ENCODE peak calls at places on chromosome 16, in five cellular contexts. One of them, this sample, is unnamed.

GRCh38 chr16:73170587-73170986 is 122.7 kb upstream of the ZFHX3 start:
- DNase-seq in Peyer's patch: no peak
- DNase-seq in body of pancreas: peak; percentile 17
- DNase-seq in IMR-90: no peak
- DNase-seq in H54: no peak
- DNase-seq in this sample: no peak

GRCh38 chr16:56615353-56615752 is 7.0 kb downstream of the MT2A start:
- DNase-seq in IMR-90: peak; percentile 48
- DNase-seq in body of pancreas: no peak
- DNase-seq in Peyer's patch: no peak
- DNase-seq in H54: no peak
- DNase-seq in this sample: no peak

GRCh38 chr16:17229131-17229530 is 241.6 kb downstream of the XYLT1 start:
- DNase-seq in body of pancreas: no peak
- DNase-seq in H54: no peak
- DNase-seq in IMR-90: no peak
- DNase-seq in Peyer's patch: no peak
- DNase-seq in this sample: no peak

GRCh38 chr16:47553853-47554564 is 92.9 kb downstream of the PHKB start:
- DNase-seq in IMR-90: no peak
- DNase-seq in body of pancreas: no peak
- DNase-seq in H54: no peak
- DNase-seq in Peyer's patch: no peak
- DNase-seq in this sample: no peak

GRCh38 chr16:27204232-27204915 is 1.0 kb downstream of the KDM8 start:
- DNase-seq in H54: no peak
- DNase-seq in Peyer's patch: no peak
- DNase-seq in body of pancreas: no peak
- DNase-seq in IMR-90: no peak
- DNase-seq in this sample: no peak

GRCh38 chr16:57514891-57515600 is 21.3 kb downstream of the CCDC102A start:
- DNase-seq in body of pancreas: no peak
- DNase-seq in IMR-90: no peak
- DNase-seq in H54: no peak
- DNase-seq in Peyer's patch: no peak
- DNase-seq in this sample: no peak

GRCh38 chr16:88308441-88309173 is 74.2 kb upstream of the ZNF469 start:
- DNase-seq in body of pancreas: no peak
- DNase-seq in IMR-90: no peak
- DNase-seq in H54: no peak
- DNase-seq in Peyer's patch: no peak
- DNase-seq in this sample: no peak

GRCh38 chr16:8619671-8620370 is 1.7 kb upstream of the METTL22 start:
- DNase-seq in body of pancreas: no peak
- DNase-seq in IMR-90: no peak
- DNase-seq in H54: no peak
- DNase-seq in Peyer's patch: no peak
- DNase-seq in this sample: no peak

GRCh38 chr16:79257958-79258490 is 342.5 kb downstream of the MAF start:
- DNase-seq in IMR-90: no peak
- DNase-seq in Peyer's patch: no peak
- DNase-seq in body of pancreas: no peak
- DNase-seq in H54: no peak
- DNase-seq in this sample: no peak

GRCh38 chr16:30183961-30184429 is 593 bp downstream of the CORO1A start:
- DNase-seq in body of pancreas: peak; percentile 15
- DNase-seq in Peyer's patch: peak; percentile 90
- DNase-seq in IMR-90: no peak
- DNase-seq in H54: no peak
- DNase-seq in this sample: no peak

GRCh38 chr16:55453909-55454308 is 25.1 kb upstream of the MMP2 start:
- DNase-seq in Peyer's patch: no peak
- DNase-seq in IMR-90: no peak
- DNase-seq in H54: no peak
- DNase-seq in body of pancreas: no peak
- DNase-seq in this sample: no peak

GRCh38 chr16:48194828-48195566 is 39.2 kb upstream of the ABCC12 start:
- DNase-seq in IMR-90: peak; percentile 56
- DNase-seq in body of pancreas: peak; percentile 47
- DNase-seq in Peyer's patch: no peak
- DNase-seq in H54: no peak
- DNase-seq in this sample: no peak

GRCh38 chr16:88558457-88559442 is 11.5 kb upstream of the ZC3H18 start:
- DNase-seq in IMR-90: peak; percentile 43
- DNase-seq in H54: no peak
- DNase-seq in body of pancreas: peak; percentile 94
- DNase-seq in Peyer's patch: no peak
- DNase-seq in this sample: peak; percentile 72

GRCh38 chr16:77035361-77035760 is 155.6 kb upstream of the MON1B start:
- DNase-seq in H54: no peak
- DNase-seq in Peyer's patch: no peak
- DNase-seq in body of pancreas: no peak
- DNase-seq in IMR-90: no peak
- DNase-seq in this sample: no peak

GRCh38 chr16:89828870-89829629 is 775 bp downstream of the SPIRE2 start:
- DNase-seq in H54: peak; percentile 30
- DNase-seq in Peyer's patch: no peak
- DNase-seq in IMR-90: no peak
- DNase-seq in body of pancreas: no peak
- DNase-seq in this sample: no peak

GRCh38 chr16:88197481-88198456 is 185.0 kb upstream of the ZNF469 start:
- DNase-seq in body of pancreas: no peak
- DNase-seq in H54: no peak
- DNase-seq in IMR-90: peak; percentile 31
- DNase-seq in Peyer's patch: no peak
- DNase-seq in this sample: no peak

GRCh38 chr16:57489229-57489628 is 2.9 kb upstream of the DOK4 start:
- DNase-seq in Peyer's patch: no peak
- DNase-seq in IMR-90: no peak
- DNase-seq in H54: no peak
- DNase-seq in body of pancreas: no peak
- DNase-seq in this sample: no peak

GRCh38 chr16:3161235-3162018 is 26.6 kb upstream of the OR1F1 start:
- DNase-seq in body of pancreas: no peak
- DNase-seq in Peyer's patch: no peak
- DNase-seq in H54: no peak
- DNase-seq in IMR-90: no peak
- DNase-seq in this sample: no peak

GRCh38 chr16:88525663-88525990 is 44.6 kb upstream of the ZC3H18 start:
- DNase-seq in body of pancreas: no peak
- DNase-seq in Peyer's patch: no peak
- DNase-seq in H54: no peak
- DNase-seq in IMR-90: no peak
- DNase-seq in this sample: no peak

GRCh38 chr16:8655184-8655717 is 19.2 kb upstream of the ABAT start:
- DNase-seq in H54: no peak
- DNase-seq in Peyer's patch: no peak
- DNase-seq in body of pancreas: peak; percentile 64
- DNase-seq in IMR-90: peak; percentile 35
- DNase-seq in this sample: peak; percentile 55

GRCh38 chr16:8032406-8032805 is 557.9 kb downstream of the TMEM114 start:
- DNase-seq in body of pancreas: no peak
- DNase-seq in Peyer's patch: no peak
- DNase-seq in H54: no peak
- DNase-seq in IMR-90: no peak
- DNase-seq in this sample: no peak

GRCh38 chr16:57577691-57578224 is 35.3 kb downstream of the ADGRG5 start:
- DNase-seq in body of pancreas: no peak
- DNase-seq in H54: no peak
- DNase-seq in IMR-90: no peak
- DNase-seq in Peyer's patch: peak; percentile 19
- DNase-seq in this sample: no peak

GRCh38 chr16:19881783-19882182 is 2.9 kb downstream of the GPRC5B start:
- DNase-seq in body of pancreas: no peak
- DNase-seq in Peyer's patch: no peak
- DNase-seq in H54: no peak
- DNase-seq in IMR-90: no peak
- DNase-seq in this sample: no peak

GRCh38 chr16:77807-78443 is at the start of gene MPG:
- DNase-seq in body of pancreas: peak; percentile 88
- DNase-seq in H54: peak; percentile 92
- DNase-seq in IMR-90: peak; percentile 72
- DNase-seq in Peyer's patch: peak; percentile 85
- DNase-seq in this sample: peak; percentile 80
- TF ChIP-seq POLR2A in body of pancreas: peak; percentile 38
- TF ChIP-seq POLR2A in H54: peak; percentile 83
- TF ChIP-seq POLR2A in IMR-90: peak; percentile 81
- TF ChIP-seq POLR2A in Peyer's patch: peak; percentile 55
- TF ChIP-seq POLR2A in this sample: peak; percentile 68

DNA sequence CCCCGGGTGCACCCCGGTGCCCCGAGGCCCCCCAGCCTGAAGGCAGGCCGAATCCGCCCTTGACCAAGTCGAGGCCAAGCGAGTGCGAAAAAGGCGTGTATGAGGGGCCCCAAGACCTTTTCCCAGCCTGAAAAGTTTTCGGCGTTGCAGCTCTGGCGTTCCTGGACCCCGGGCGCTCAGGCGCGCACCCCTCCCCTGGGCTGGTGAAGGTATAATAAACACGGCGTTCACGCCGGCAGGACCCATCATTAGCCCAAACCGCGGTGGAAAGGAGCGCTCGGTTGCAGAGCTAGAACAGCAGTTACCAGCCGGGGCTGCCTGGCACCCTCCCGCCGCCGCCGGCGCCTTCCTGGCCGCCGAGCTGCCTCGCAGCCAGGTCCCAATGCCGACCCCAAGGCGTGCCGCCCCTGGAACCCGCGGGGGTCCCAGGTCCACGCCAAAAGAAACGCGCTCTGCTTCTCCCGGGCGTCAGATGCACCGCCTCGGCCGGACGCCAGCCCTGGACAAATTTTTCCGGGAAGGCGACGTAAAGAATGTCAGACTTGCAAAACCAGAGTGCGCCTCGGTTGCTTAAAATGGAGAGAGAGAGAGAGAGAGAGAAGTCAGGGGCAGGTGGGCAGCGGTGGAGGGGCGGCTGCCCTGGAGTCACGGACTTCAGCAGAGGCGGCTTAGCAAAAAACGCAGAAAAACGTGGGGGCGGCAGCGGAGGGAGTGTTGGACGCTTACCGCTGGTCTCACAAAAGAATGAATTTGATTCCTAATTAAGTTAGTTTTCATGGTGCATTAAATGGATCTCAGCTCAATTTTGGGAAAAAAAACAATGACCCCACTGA is 11.4 kb upstream of the FOXF1 start:
- DNase-seq in body of pancreas: no peak
- DNase-seq in Peyer's patch: no peak
- DNase-seq in IMR-90: peak; percentile 52
- DNase-seq in H54: no peak
- DNase-seq in this sample: no peak
- TF ChIP-seq POLR2A in body of pancreas: no peak
- TF ChIP-seq POLR2A in Peyer's patch: no peak
- TF ChIP-seq POLR2A in IMR-90: no peak
- TF ChIP-seq POLR2A in H54: no peak
- TF ChIP-seq POLR2A in this sample: no peak

DNA sequence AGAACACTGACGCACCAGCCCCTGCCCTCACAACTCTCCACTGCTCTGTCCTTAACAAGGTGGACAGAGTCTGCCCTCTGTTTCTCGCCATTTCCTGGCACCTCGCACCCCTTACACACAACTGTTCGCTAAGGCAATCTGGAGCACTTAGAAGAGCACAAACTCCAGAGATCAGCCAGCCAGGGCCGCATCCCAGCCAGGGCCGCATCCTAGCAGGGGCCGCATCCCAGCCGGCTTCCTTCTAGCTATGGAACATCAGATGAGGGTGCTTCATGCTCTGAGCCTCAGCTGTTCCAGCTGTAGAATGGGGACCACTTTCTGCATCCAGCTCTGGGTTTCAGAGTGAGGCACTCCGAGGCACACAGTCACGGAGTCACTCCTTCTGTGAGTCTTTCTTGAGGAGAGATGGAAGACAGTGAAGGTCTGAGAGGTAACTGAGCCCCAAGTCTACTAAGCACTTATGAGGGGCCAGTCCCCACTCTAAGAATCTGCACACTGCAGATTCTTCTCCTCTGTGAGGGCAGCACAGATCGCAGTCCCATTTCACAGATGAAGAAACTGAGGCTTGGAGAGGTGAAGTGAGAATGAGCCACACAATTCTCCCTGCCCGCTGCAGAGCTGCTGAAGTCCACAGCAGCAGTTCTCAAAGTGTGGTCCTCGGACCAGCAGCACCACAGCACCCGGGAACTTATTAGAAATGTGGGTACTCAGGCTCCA is 20.9 kb downstream of the COTL1 start:
- DNase-seq in body of pancreas: no peak
- DNase-seq in H54: no peak
- DNase-seq in IMR-90: no peak
- DNase-seq in Peyer's patch: no peak
- DNase-seq in this sample: no peak
- TF ChIP-seq POLR2A in body of pancreas: no peak
- TF ChIP-seq POLR2A in H54: no peak
- TF ChIP-seq POLR2A in IMR-90: no peak
- TF ChIP-seq POLR2A in Peyer's patch: no peak
- TF ChIP-seq POLR2A in this sample: no peak

GRCh38 chr16:81315271-81316175 is 761 bp downstream of the GAN start:
- DNase-seq in IMR-90: peak; percentile 51
- DNase-seq in H54: peak; percentile 23
- DNase-seq in Peyer's patch: peak; percentile 37
- DNase-seq in body of pancreas: peak; percentile 67
- DNase-seq in this sample: peak; percentile 68

GRCh38 chr16:81314603-81315270 is at the start of gene GAN:
- DNase-seq in H54: peak; percentile 95
- DNase-seq in body of pancreas: peak; percentile 95
- DNase-seq in IMR-90: peak; percentile 95
- DNase-seq in Peyer's patch: peak; percentile 95
- DNase-seq in this sample: peak; percentile 98

GRCh38 chr16:81311762-81312161 is 3.0 kb upstream of the GAN start:
- DNase-seq in body of pancreas: no peak
- DNase-seq in Peyer's patch: no peak
- DNase-seq in IMR-90: no peak
- DNase-seq in H54: no peak
- DNase-seq in this sample: no peak

GRCh38 chr16:81316176-81316496 is 1.4 kb downstream of the GAN start:
- DNase-seq in body of pancreas: no peak
- DNase-seq in IMR-90: no peak
- DNase-seq in H54: no peak
- DNase-seq in Peyer's patch: no peak
- DNase-seq in this sample: no peak

GRCh38 chr16:81313731-81314602 is 795 bp upstream of the GAN start:
- DNase-seq in IMR-90: no peak
- DNase-seq in H54: no peak
- DNase-seq in body of pancreas: no peak
- DNase-seq in Peyer's patch: no peak
- DNase-seq in this sample: peak; percentile 56
- TF ChIP-seq POLR2A in IMR-90: no peak
- TF ChIP-seq POLR2A in H54: no peak
- TF ChIP-seq POLR2A in body of pancreas: no peak
- TF ChIP-seq POLR2A in Peyer's patch: no peak
- TF ChIP-seq POLR2A in this sample: no peak

DNA sequence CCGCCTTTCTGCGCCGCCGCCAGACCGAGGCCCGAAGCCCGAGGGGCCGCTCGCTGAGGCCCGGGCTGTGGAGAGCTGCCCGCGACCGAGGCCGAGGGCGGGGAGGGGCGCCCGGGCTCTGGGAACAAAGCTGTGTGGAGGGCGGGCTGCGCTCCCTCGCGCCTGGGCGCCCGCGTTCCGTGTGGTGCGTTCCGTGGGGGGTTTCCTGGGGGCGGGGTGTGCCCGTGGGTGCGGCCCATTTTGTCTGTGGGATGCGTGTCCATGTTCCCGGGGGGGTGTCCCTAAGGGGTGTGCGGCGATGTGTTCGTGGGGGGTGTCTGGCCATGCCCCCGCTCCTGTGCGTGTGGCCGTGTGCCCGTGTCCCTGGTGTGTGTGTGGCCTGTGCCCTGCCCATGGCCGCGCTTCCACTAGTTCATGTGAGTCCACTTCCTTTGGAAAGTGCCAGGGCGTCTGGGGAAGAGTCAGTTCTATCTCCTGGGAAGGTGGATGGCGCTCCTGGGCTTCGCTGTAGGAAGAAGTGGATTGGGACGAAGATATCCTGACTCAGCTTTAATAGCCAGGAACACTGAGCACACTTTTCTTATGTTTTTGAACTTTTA is 520 bp downstream of the JPT2 start:
- DNase-seq in H54: no peak
- DNase-seq in Peyer's patch: peak; percentile 20
- DNase-seq in IMR-90: peak; percentile 24
- DNase-seq in body of pancreas: peak; percentile 55
- DNase-seq in this sample: no peak
- TF ChIP-seq POLR2A in H54: no peak
- TF ChIP-seq POLR2A in Peyer's patch: no peak
- TF ChIP-seq POLR2A in IMR-90: no peak
- TF ChIP-seq POLR2A in body of pancreas: no peak
- TF ChIP-seq POLR2A in this sample: no peak

This sample was measured in erythroblast.